ENCODE peak calls at places on chromosomes 5 and 9, in seven cellular contexts. W, S, Q, A, V, T and X are unnamed samples.
A peak's percentile ranks its signal among the peaks of the same experiment; 100 is the strongest.

GRCh38 chr5:139342423-139342723 is 719 bp downstream of the PAIP2 start:
- DNase-seq in W (peak; percentile 66), S (no peak), Q (no peak), A (no peak), V (no peak), T (no peak), X (peak; percentile 72)

GRCh38 chr5:128637031-128637430 is 99.0 kb upstream of the FBN2 start:
- DNase-seq in W (no peak), S (no peak), Q (no peak), A (no peak), V (no peak), T (no peak), X (no peak)

GRCh38 chr9:130289711-130290241 is 24.2 kb downstream of the HMCN2 start:
- DNase-seq in W (no peak), S (peak; percentile 88), Q (no peak), A (no peak), V (no peak), T (no peak), X (no peak)

GRCh38 chr5:100691545-100691944 is 156.4 kb downstream of the FAM174A start:
- DNase-seq in W (no peak), S (no peak), Q (no peak), A (no peak), V (no peak), T (no peak), X (no peak)

GRCh38 chr9:114339130-114339908 is 9.7 kb downstream of the ORM2 start:
- DNase-seq in W (peak; percentile 65), S (peak; percentile 86), Q (peak; percentile 38), A (peak; percentile 35), V (peak; percentile 46), T (peak; percentile 72), X (peak; percentile 71)

GRCh38 chr5:2908086-2908485 is 156.6 kb upstream of the IRX2 start:
- DNase-seq in W (no peak), S (no peak), Q (no peak), A (no peak), V (no peak), T (no peak), X (no peak)

GRCh38 chr9:112249277-112249676 is 74.2 kb upstream of the SUSD1 start:
- DNase-seq in W (peak; percentile 8), S (no peak), Q (no peak), A (no peak), V (peak; percentile 39), T (no peak), X (no peak)

GRCh38 chr5:79495311-79495710 is 18.6 kb downstream of the HOMER1 start:
- DNase-seq in W (no peak), S (no peak), Q (no peak), A (peak; percentile 36), V (no peak), T (no peak), X (no peak)

GRCh38 chr5:122195784-122196394 is 66.5 kb downstream of the ZNF474 start:
- DNase-seq in W (no peak), S (peak; percentile 35), Q (no peak), A (peak; percentile 11), V (no peak), T (peak; percentile 53), X (no peak)

GRCh38 chr5:105865834-105866233 is 1804.9 kb downstream of the EFNA5 start:
- DNase-seq in W (no peak), S (no peak), Q (no peak), A (no peak), V (no peak), T (no peak), X (no peak)

GRCh38 chr9:97322105-97322504 is 14.6 kb downstream of the CCDC180 start:
- DNase-seq in W (no peak), S (no peak), Q (no peak), A (no peak), V (no peak), T (no peak), X (no peak)

GRCh38 chr5:110590187-110590586 is 136.3 kb downstream of the TMEM232 start:
- DNase-seq in W (no peak), S (no peak), Q (no peak), A (peak; percentile 14), V (no peak), T (no peak), X (no peak)

GRCh38 chr5:76521240-76521758 is 101.9 kb downstream of the F2RL2 start:
- DNase-seq in W (no peak), S (no peak), Q (no peak), A (no peak), V (no peak), T (no peak), X (peak; percentile 21)

GRCh38 chr9:130575514-130575913 is 3.9 kb upstream of the FUBP3 start:
- DNase-seq in W (no peak), S (no peak), Q (no peak), A (no peak), V (no peak), T (no peak), X (no peak)

GRCh38 chr5:54415896-54416640 is 39.4 kb upstream of the HSPB3 start:
- DNase-seq in W (no peak), S (no peak), Q (no peak), A (no peak), V (no peak), T (no peak), X (no peak)

GRCh38 chr9:135146766-135147472 is 59.5 kb downstream of the OLFM1 start:
- DNase-seq in W (no peak), S (peak; percentile 88), Q (no peak), A (no peak), V (no peak), T (no peak), X (no peak)

GRCh38 chr5:59543826-59544442 is 349.6 kb downstream of the PDE4D start:
- DNase-seq in W (no peak), S (no peak), Q (no peak), A (no peak), V (no peak), T (no peak), X (no peak)

GRCh38 chr5:141003791-141004601 is 37.7 kb downstream of the PCDHAC2 start:
- DNase-seq in W (no peak), S (peak; percentile 59), Q (peak; percentile 85), A (no peak), V (no peak), T (no peak), X (no peak)

GRCh38 chr5:57594436-57594835 is 111.8 kb upstream of the ACTBL2 start:
- DNase-seq in W (no peak), S (no peak), Q (no peak), A (no peak), V (no peak), T (no peak), X (no peak)

GRCh38 chr5:151037561-151038291 is 17.3 kb downstream of the GPX3 start:
- DNase-seq in W (no peak), S (no peak), Q (no peak), A (peak; percentile 31), V (no peak), T (no peak), X (no peak)

GRCh38 chr5:87912419-87912818 is 356.2 kb downstream of the TMEM161B start:
- DNase-seq in W (no peak), S (no peak), Q (no peak), A (no peak), V (no peak), T (no peak), X (no peak)

GRCh38 chr5:125597338-125597737 is 825.9 kb upstream of the GRAMD2B start:
- DNase-seq in W (no peak), S (no peak), Q (no peak), A (no peak), V (no peak), T (no peak), X (no peak)

GRCh38 chr5:93257616-93258015 is 323.4 kb downstream of the NR2F1-AS1 start:
- DNase-seq in W (no peak), S (no peak), Q (no peak), A (no peak), V (no peak), T (no peak), X (no peak)

GRCh38 chr9:111036068-111036789 is 2.0 kb downstream of the LPAR1 start:
- DNase-seq in W (no peak), S (peak; percentile 69), Q (no peak), A (no peak), V (no peak), T (no peak), X (no peak)

GRCh38 chr9:34989056-34989945 is at the start of gene DNAJB5:
- DNase-seq in W (peak; percentile 96), S (peak; percentile 96), Q (peak; percentile 98), A (peak; percentile 97), V (peak; percentile 97), T (peak; percentile 96), X (peak; percentile 89)
- TF ChIP-seq POLR2AphosphoS5 in W (peak; percentile 67), S (no peak), Q (peak; percentile 64), A (peak; percentile 39), V (peak; percentile 74), T (no peak), X (peak; percentile 21)

GRCh38 chr5:180358694-180359093 is 5.6 kb upstream of the GFPT2 start:
- DNase-seq in W (no peak), S (no peak), Q (no peak), A (no peak), V (no peak), T (no peak), X (no peak)
- TF ChIP-seq TAF1 in W (no peak), S (no peak), Q (no peak), A (no peak), V (no peak), T (no peak), X (no peak)

DNA sequence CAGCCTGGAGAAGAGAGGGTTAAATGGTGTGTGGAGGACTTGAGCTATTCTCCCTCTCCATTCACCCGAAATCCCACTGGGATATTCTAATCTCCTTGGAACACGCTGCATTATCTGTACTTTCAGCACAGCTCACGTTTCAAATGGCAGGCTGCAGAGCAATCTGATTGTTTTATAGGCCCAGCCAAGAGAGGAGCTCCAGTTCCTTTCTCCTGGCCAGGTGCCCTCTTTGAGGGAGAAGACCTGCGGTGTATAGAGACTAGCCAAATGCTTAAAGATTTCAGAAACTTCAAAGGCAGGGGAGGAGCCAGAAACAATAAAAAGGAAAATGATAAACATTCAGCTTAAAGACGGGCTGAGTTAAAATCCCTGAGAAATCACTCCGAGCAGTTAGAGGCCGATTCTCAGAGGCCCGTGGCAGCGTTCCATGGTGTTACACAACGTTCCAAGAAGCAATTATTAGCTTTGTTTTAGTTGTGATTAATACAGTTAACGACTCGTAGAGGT is 564.0 kb upstream of the KLF4 start:
- DNase-seq in W (no peak), S (no peak), Q (no peak), A (no peak), V (no peak), T (peak; percentile 20), X (no peak)
- TF ChIP-seq POLR2AphosphoS5 in W (no peak), S (no peak), Q (no peak), A (no peak), V (no peak), T (no peak), X (no peak)

GRCh38 chr9:137028013-137028280 is at the start of gene ABCA2:
- DNase-seq in W (no peak), S (no peak), Q (no peak), A (no peak), V (no peak), T (no peak), X (no peak)

GRCh38 chr9:137030006-137030405 is 1.9 kb downstream of the FUT7 start:
- DNase-seq in W (no peak), S (no peak), Q (no peak), A (no peak), V (no peak), T (no peak), X (no peak)

GRCh38 chr9:137029058-137029922 is 1.3 kb upstream of the ABCA2 start:
- DNase-seq in W (peak; percentile 75), S (peak; percentile 90), Q (no peak), A (peak; percentile 54), V (no peak), T (peak; percentile 89), X (peak; percentile 74)

GRCh38 chr9:137027369-137028012 is 546 bp downstream of the ABCA2 start:
- DNase-seq in W (no peak), S (peak; percentile 56), Q (no peak), A (no peak), V (no peak), T (peak; percentile 55), X (no peak)

GRCh38 chr9:137028281-137029057 is 432 bp upstream of the ABCA2 start:
- DNase-seq in W (peak; percentile 70), S (peak; percentile 91), Q (no peak), A (no peak), V (no peak), T (peak; percentile 81), X (peak; percentile 70)
- TF ChIP-seq TAF1 in W (no peak), S (no peak), Q (no peak), A (no peak), V (no peak), T (no peak), X (no peak)